ENCODE peak calls at places on chromosomes 3 and 15, in six cellular contexts. N is spleen, D is fibroblast of pulmonary artery, T is PC-9, G is upper lobe of left lung, W is glutamatergic neuron. L is an unnamed sample.
A peak's percentile ranks its signal among the peaks of the same experiment; 100 is the strongest.

GRCh38 chr3:60017631-60018030 is 967.8 kb upstream of the CFAP20DC start:
- DNase-seq in G (no peak), N (no peak), W (no peak), D (no peak), T (peak; percentile 0), L (no peak)

GRCh38 chr15:40283615-40284306 is 897 bp upstream of the ANKRD63 start:
- DNase-seq in G (no peak), W (no peak), N (no peak), D (no peak), T (no peak), L (no peak)

GRCh38 chr3:140922634-140923033 is 19.0 kb upstream of the SLC25A36 start:
- DNase-seq in D (peak; percentile 52), W (no peak), T (no peak), G (no peak), N (no peak), L (no peak)

GRCh38 chr15:57256941-57257340 is 119.4 kb upstream of the CGNL1 start:
- DNase-seq in N (no peak), G (no peak), T (no peak), W (no peak), D (no peak), L (no peak)

GRCh38 chr15:40873625-40874561 is at the start of gene RHOV:
- DNase-seq in G (peak; percentile 90), D (peak; percentile 37), T (peak; percentile 78), W (peak; percentile 70), N (peak; percentile 86), L (peak; percentile 53)

GRCh38 chr3:100463002-100463401 is 29.4 kb upstream of the TMEM45A start:
- DNase-seq in T (peak; percentile 43), W (no peak), D (peak; percentile 82), G (no peak), N (no peak), L (no peak)

GRCh38 chr3:189635385-189635784 is 4.2 kb downstream of the TP63 start:
- DNase-seq in D (no peak), W (no peak), T (no peak), G (no peak), N (no peak), L (no peak)

GRCh38 chr3:46905661-46906451 is 28.3 kb downstream of the PTH1R start:
- DNase-seq in D (no peak), T (no peak), G (peak; percentile 50), N (peak; percentile 69), W (no peak), L (no peak)

GRCh38 chr3:155859859-155860258 is 5.6 kb upstream of the SLC33A1 start:
- DNase-seq in W (no peak), N (no peak), D (peak; percentile 44), T (no peak), G (no peak), L (no peak)

GRCh38 chr15:32674681-32675080 is 33.2 kb downstream of the SCG5 start:
- DNase-seq in T (no peak), G (no peak), W (no peak), N (no peak), D (no peak), L (no peak)
- TF ChIP-seq CTCF in T (no peak), G (no peak), W (no peak), N (no peak), D (no peak), L (no peak)

GRCh38 chr3:123193448-123194101 is 8.2 kb upstream of the SEC22A start:
- DNase-seq in N (no peak), D (no peak), W (no peak), G (no peak), T (no peak), L (no peak)

GRCh38 chr3:123198352-123198751 is 3.4 kb upstream of the SEC22A start:
- DNase-seq in T (no peak), N (no peak), W (no peak), G (no peak), D (no peak), L (no peak)

DNA sequence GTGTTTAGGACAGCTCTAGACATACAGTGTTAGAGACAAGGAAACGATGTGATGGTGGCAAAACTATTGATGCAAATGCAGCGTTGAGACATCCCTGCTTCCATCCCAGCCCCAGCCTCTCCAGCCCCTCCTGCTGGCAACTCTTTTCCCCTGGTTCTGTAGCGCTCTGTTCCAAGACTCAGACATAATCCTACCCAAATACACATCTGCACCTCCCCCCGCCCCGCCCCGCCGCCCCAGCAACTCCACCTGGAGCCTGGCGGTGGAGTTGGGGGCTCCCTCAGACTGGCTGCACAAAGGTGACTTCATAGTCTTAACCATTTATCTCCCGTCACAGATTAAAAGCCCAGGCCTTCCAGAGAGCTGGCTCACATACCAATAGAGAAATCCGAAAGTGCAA is 7.2 kb upstream of the SEC22A start:
- DNase-seq in W (peak; percentile 65), T (no peak), D (peak; percentile 33), G (peak; percentile 63), N (no peak), L (no peak)
- TF ChIP-seq CTCF in W (peak; percentile 27), T (no peak), D (peak; percentile 45), G (peak; percentile 7), N (no peak), L (no peak)

GRCh38 chr3:7144696-7145308 is 283.9 kb downstream of the GRM7 start:
- DNase-seq in N (no peak), W (peak; percentile 31), D (peak; percentile 1), T (no peak), G (no peak), L (no peak)
- TF ChIP-seq CTCF in N (no peak), W (peak; percentile 86), D (peak; percentile 15), T (peak; percentile 71), G (peak; percentile 18), L (peak; percentile 48)

GRCh38 chr15:86756688-86757087 is 677.0 kb downstream of the AGBL1 start:
- DNase-seq in N (no peak), W (no peak), T (no peak), D (no peak), G (no peak), L (no peak)
- TF ChIP-seq CTCF in N (no peak), W (peak; percentile 8), T (peak; percentile 26), D (no peak), G (no peak), L (no peak)

DNA sequence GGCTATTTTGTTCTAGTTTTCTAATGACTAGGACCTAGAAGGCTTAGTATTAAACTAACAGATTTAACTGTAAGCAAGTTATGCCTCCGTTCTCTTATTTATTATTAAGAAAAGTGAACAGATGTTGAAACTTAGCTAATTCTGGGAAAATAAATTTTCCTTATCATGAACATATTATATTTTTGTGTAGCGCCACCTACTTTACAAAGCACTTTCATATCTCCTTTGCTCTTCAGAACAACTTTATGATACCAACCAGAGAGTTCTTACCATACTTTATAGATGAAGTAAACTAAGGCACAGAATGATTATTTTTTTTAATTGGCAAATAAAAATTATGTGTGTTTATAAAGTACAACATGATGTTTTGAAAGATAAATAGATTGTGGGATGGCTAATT is 59.4 kb downstream of the NME9 start:
- DNase-seq in T (no peak), W (no peak), G (no peak), N (no peak), D (no peak), L (no peak)
- TF ChIP-seq CTCF in T (peak; percentile 14), W (no peak), G (no peak), N (no peak), D (no peak), L (no peak)

DNA sequence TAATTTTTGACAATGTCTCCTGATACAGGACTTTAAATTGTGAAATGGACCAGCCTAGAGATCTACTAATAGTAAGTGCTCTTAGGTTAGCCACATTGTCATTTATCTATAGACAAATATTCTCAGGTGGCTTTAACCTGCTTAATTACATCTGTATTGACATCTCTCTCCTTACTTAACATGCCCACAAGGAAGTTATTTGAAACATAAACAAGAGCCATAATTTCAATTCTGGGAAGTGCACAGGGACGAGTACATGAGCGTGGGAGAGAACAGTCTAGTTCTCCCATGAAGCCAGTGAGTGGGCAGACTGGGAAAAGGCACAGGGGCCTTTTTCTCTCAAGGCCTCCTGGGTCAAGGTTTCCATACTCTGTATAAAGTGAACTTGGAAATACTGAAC is 54.2 kb downstream of the NEK10 start:
- DNase-seq in D (no peak), N (no peak), T (no peak), G (no peak), W (no peak), L (no peak)
- TF ChIP-seq CTCF in D (no peak), N (no peak), T (no peak), G (no peak), W (no peak), L (no peak)

DNA sequence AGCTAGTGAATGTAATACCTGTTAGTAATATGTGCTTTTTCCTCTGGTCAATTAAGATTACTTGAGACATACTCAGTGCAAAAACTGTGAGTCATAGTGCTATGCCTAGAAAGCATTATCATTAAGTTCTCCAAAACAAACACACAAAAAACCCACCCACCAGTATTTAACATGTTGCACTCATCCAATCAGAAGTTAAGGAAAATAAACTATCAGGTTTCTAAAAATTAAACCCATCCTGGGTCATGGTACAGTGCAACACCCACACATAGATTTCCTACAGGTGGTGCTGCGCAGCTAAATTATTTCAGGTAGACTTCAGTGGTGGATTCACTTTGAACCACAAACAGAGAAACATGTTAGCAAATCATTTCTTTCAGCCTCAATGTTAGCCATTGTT is 264.4 kb upstream of the VEPH1 start:
- DNase-seq in D (no peak), W (no peak), T (no peak), N (no peak), G (no peak), L (no peak)
- TF ChIP-seq CTCF in D (no peak), W (no peak), T (peak; percentile 38), N (no peak), G (no peak), L (no peak)

DNA sequence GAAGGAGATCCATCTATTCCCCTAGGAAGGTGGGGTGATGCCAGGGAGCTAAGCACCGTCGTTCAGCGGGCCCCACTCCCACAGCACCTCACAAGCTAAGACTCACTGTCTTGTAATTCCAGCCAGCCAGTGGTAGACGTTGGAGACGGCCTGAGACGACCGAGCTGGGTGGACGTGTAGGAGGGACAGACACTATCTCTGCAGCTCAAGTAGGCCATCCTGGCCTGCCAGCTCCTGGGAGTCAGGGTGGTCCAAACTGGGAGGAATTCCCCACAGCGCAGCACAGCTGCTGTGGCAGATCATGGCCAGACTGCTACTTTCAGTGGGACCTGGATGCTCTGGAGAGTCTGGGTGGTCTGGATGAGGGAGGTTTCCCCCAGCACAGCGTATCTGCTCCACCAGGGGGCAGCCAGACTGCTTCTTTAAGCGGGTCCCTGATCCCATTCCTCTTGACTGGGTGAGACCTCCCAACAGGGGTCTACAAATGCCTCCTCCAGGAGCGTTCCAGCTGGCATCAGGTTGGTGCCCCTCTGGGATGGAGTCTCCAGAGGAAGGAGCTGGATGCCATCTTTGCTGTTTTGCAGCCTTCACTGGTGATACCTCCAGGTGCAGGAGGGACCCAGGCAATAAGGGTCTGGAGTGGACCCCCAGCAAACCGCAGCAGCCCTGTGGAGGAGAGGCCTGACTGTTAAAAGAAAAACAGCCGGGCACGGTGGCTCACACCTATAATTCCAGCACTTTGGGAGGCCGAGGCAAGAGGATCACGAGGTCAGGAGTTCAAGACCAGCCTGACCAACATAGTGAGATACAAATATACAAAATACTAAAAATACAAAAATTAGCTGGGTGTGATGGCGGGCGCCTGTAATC is 27.6 kb downstream of the GNB5 start:
- DNase-seq in W (peak; percentile 53), D (no peak), N (no peak), G (no peak), T (no peak), L (no peak)
- TF ChIP-seq CTCF in W (peak; percentile 31), D (peak; percentile 25), N (no peak), G (no peak), T (no peak), L (peak; percentile 32)